ENCODE peak calls at places on chromosomes 12 and 14, in eight cellular contexts. One of them, this sample, is unnamed.

GRCh38 chr14:75059642-75060041 is 4.2 kb downstream of the ACYP1 start:
- DNase-seq in AG20443: no peak
- DNase-seq in NCI-H446: no peak
- DNase-seq in activated CD4-positive, alpha-beta T cell treated with anti-CD3 and anti-CD28 coated beads, Interleukin-2, amount 10 ng/mL, durations not matched to agents 7 days and 5 days: no peak
- DNase-seq in mesendoderm: no peak
- DNase-seq in DMS153: no peak
- DNase-seq in type B pancreatic cell: no peak
- DNase-seq in NCI-H82: no peak
- DNase-seq in this sample: no peak

GRCh38 chr14:97253756-97254155 is 456.6 kb downstream of the VRK1 start:
- DNase-seq in AG20443: no peak
- DNase-seq in NCI-H446: no peak
- DNase-seq in activated CD4-positive, alpha-beta T cell treated with anti-CD3 and anti-CD28 coated beads, Interleukin-2, amount 10 ng/mL, durations not matched to agents 7 days and 5 days: peak
- DNase-seq in mesendoderm: no peak
- DNase-seq in DMS153: no peak
- DNase-seq in type B pancreatic cell: no peak
- DNase-seq in NCI-H82: no peak
- DNase-seq in this sample: no peak

GRCh38 chr12:110186059-110186458 is 61.9 kb downstream of the IFT81 start:
- DNase-seq in AG20443: no peak
- DNase-seq in NCI-H446: no peak
- DNase-seq in activated CD4-positive, alpha-beta T cell treated with anti-CD3 and anti-CD28 coated beads, Interleukin-2, amount 10 ng/mL, durations not matched to agents 7 days and 5 days: no peak
- DNase-seq in mesendoderm: no peak
- DNase-seq in DMS153: no peak
- DNase-seq in type B pancreatic cell: no peak
- DNase-seq in NCI-H82: no peak
- DNase-seq in this sample: no peak

GRCh38 chr12:106173442-106173841 is 34.7 kb upstream of the NUAK1 start:
- DNase-seq in AG20443: no peak
- DNase-seq in NCI-H446: no peak
- DNase-seq in activated CD4-positive, alpha-beta T cell treated with anti-CD3 and anti-CD28 coated beads, Interleukin-2, amount 10 ng/mL, durations not matched to agents 7 days and 5 days: no peak
- DNase-seq in mesendoderm: no peak
- DNase-seq in DMS153: no peak
- DNase-seq in type B pancreatic cell: no peak
- DNase-seq in NCI-H82: no peak
- DNase-seq in this sample: peak

GRCh38 chr12:58346032-58346632 is 404.8 kb downstream of the ATP23 start:
- DNase-seq in AG20443: peak
- DNase-seq in NCI-H446: peak
- DNase-seq in activated CD4-positive, alpha-beta T cell treated with anti-CD3 and anti-CD28 coated beads, Interleukin-2, amount 10 ng/mL, durations not matched to agents 7 days and 5 days: no peak
- DNase-seq in mesendoderm: peak
- DNase-seq in DMS153: peak
- DNase-seq in type B pancreatic cell: no peak
- DNase-seq in NCI-H82: peak
- DNase-seq in this sample: peak

GRCh38 chr12:45637706-45638105 is 91.8 kb upstream of the ARID2 start:
- DNase-seq in AG20443: no peak
- DNase-seq in NCI-H446: no peak
- DNase-seq in activated CD4-positive, alpha-beta T cell treated with anti-CD3 and anti-CD28 coated beads, Interleukin-2, amount 10 ng/mL, durations not matched to agents 7 days and 5 days: no peak
- DNase-seq in mesendoderm: no peak
- DNase-seq in DMS153: no peak
- DNase-seq in type B pancreatic cell: no peak
- DNase-seq in NCI-H82: no peak
- DNase-seq in this sample: no peak

GRCh38 chr12:113261847-113262470 is 40.7 kb downstream of the TPCN1 start:
- DNase-seq in AG20443: no peak
- DNase-seq in NCI-H446: no peak
- DNase-seq in activated CD4-positive, alpha-beta T cell treated with anti-CD3 and anti-CD28 coated beads, Interleukin-2, amount 10 ng/mL, durations not matched to agents 7 days and 5 days: peak
- DNase-seq in mesendoderm: no peak
- DNase-seq in DMS153: no peak
- DNase-seq in type B pancreatic cell: no peak
- DNase-seq in NCI-H82: no peak
- DNase-seq in this sample: no peak

GRCh38 chr12:114869091-114869834 is 185.3 kb upstream of the TBX3 start:
- DNase-seq in AG20443: peak
- DNase-seq in NCI-H446: no peak
- DNase-seq in activated CD4-positive, alpha-beta T cell treated with anti-CD3 and anti-CD28 coated beads, Interleukin-2, amount 10 ng/mL, durations not matched to agents 7 days and 5 days: no peak
- DNase-seq in mesendoderm: peak
- DNase-seq in DMS153: peak
- DNase-seq in type B pancreatic cell: no peak
- DNase-seq in NCI-H82: peak
- DNase-seq in this sample: no peak

GRCh38 chr12:17550011-17550410 is 540.0 kb downstream of the RERGL start:
- DNase-seq in AG20443: no peak
- DNase-seq in NCI-H446: no peak
- DNase-seq in activated CD4-positive, alpha-beta T cell treated with anti-CD3 and anti-CD28 coated beads, Interleukin-2, amount 10 ng/mL, durations not matched to agents 7 days and 5 days: no peak
- DNase-seq in mesendoderm: no peak
- DNase-seq in DMS153: no peak
- DNase-seq in type B pancreatic cell: no peak
- DNase-seq in NCI-H82: no peak
- DNase-seq in this sample: no peak

This sample was measured in MM.1S.